ENCODE peak calls at places on chromosome 17, in five cellular contexts. L is AML-193; N is fibroblast of pulmonary artery; U is stimulated activated CD8-positive, alpha-beta memory T cell treated with anti-CD3 and anti-CD28 coated beads, Interleukin-7, amount 100 ng/mL, for 48 hours; X is upper lobe of right lung. V is an unnamed sample.

GRCh38 chr17:27049104-27049784 is 244.7 kb upstream of the WSB1 start:
- DNase-seq in L (no peak), N (no peak), U (no peak), X (no peak), V (peak)

GRCh38 chr17:73155410-73156165 is 9.2 kb upstream of the SSTR2 start:
- DNase-seq in L (no peak), N (no peak), U (no peak), X (no peak), V (no peak)

GRCh38 chr17:29722411-29723198 is 99.9 kb upstream of the CORO6 start:
- DNase-seq in L (peak), N (peak), U (no peak), X (no peak), V (no peak)

GRCh38 chr17:59476413-59476812 is 89.0 kb upstream of the DHX40 start:
- DNase-seq in L (no peak), N (no peak), U (no peak), X (no peak), V (no peak)

GRCh38 chr17:16322636-16323035 is 30.6 kb downstream of the CENPV start:
- DNase-seq in L (no peak), N (peak), U (no peak), X (no peak), V (no peak)

GRCh38 chr17:64403881-64404460 is 13.3 kb upstream of the PECAM1 start:
- DNase-seq in L (no peak), N (no peak), U (no peak), X (peak), V (no peak)

GRCh38 chr17:40023590-40024292 is 8.5 kb downstream of the CSF3 start:
- DNase-seq in L (no peak), N (peak), U (no peak), X (peak), V (peak)

GRCh38 chr17:77140878-77141767 is at the start of gene SEC14L1:
- DNase-seq in L (peak), N (peak), U (no peak), X (peak), V (peak)

GRCh38 chr17:6471531-6472465 is 27.5 kb downstream of the PIMREG start:
- DNase-seq in L (no peak), N (peak), U (no peak), X (no peak), V (peak)

GRCh38 chr17:28524476-28525415 is 18.6 kb downstream of the FOXN1 start:
- DNase-seq in L (no peak), N (peak), U (no peak), X (peak), V (peak)

GRCh38 chr17:57900991-57901743 is 51.3 kb upstream of the MRPS23 start:
- DNase-seq in L (no peak), N (no peak), U (no peak), X (no peak), V (no peak)

GRCh38 chr17:41962768-41963434 is 3.7 kb upstream of the CNP start:
- DNase-seq in L (peak), N (peak), U (no peak), X (peak), V (peak)

GRCh38 chr17:75067856-75068255 is 19.9 kb upstream of the SLC16A5 start:
- DNase-seq in L (peak), N (no peak), U (no peak), X (no peak), V (peak)